ENCODE peak calls at places on chromosome 9, in eight cellular contexts. U is NCI-H774; Z is ecto neural progenitor cell; P is stimulated activated CD4-positive, alpha-beta T cell treated with anti-CD3 and anti-CD28 coated beads, Interleukin-4, amount 100 ng/mL, for 24 hours; E is foreskin melanocyte; A is WERI-Rb-1; W is T-helper 2 cell; H is DMS 273 treated with DMSO at 0.1 percent for 48 hours. I is an unnamed sample.
A peak's percentile ranks its signal among the peaks of the same experiment; 100 is the strongest.

GRCh38 chr9:137494104-137494544 is 35.0 kb upstream of the NSMF start:
- DNase-seq in W (no peak), E (no peak), P (no peak), Z (no peak), A (no peak), H (no peak), U (no peak), I (no peak)

GRCh38 chr9:19232830-19233194 is 2.3 kb downstream of the DENND4C start:
- DNase-seq in H (no peak), E (no peak), Z (no peak), P (peak; percentile 8), W (no peak), A (no peak), U (no peak), I (no peak)

GRCh38 chr9:113446323-113446740 is 17.2 kb upstream of the RGS3 start:
- DNase-seq in U (no peak), E (peak; percentile 40), A (no peak), H (no peak), P (peak; percentile 15), W (no peak), Z (no peak), I (peak; percentile 22)

GRCh38 chr9:17065062-17065461 is 69.8 kb upstream of the CNTLN start:
- DNase-seq in A (no peak), P (no peak), H (no peak), Z (no peak), E (no peak), W (no peak), U (no peak), I (no peak)

GRCh38 chr9:7974335-7975005 is 174.9 kb upstream of the DMAC1 start:
- DNase-seq in A (no peak), P (no peak), Z (no peak), E (no peak), U (peak; percentile 16), W (no peak), H (no peak), I (peak; percentile 52)

GRCh38 chr9:5718296-5719032 is 89.6 kb downstream of the RIC1 start:
- DNase-seq in Z (no peak), A (no peak), P (no peak), W (no peak), U (no peak), H (no peak), E (no peak), I (no peak)

GRCh38 chr9:16521868-16522381 is 348.5 kb downstream of the BNC2 start:
- DNase-seq in Z (no peak), W (no peak), U (no peak), H (no peak), P (no peak), E (peak; percentile 99), A (no peak), I (no peak)

GRCh38 chr9:84393266-84393905 is 52.8 kb upstream of the SLC28A3 start:
- DNase-seq in E (no peak), A (no peak), Z (no peak), U (no peak), P (no peak), W (no peak), H (no peak), I (no peak)

GRCh38 chr9:1910269-1910811 is 104.8 kb upstream of the SMARCA2 start:
- DNase-seq in W (no peak), Z (no peak), H (no peak), E (no peak), A (no peak), U (no peak), P (no peak), I (no peak)

GRCh38 chr9:126519660-126520425 is 93.9 kb upstream of the LMX1B start:
- DNase-seq in E (no peak), Z (peak; percentile 52), P (peak; percentile 19), A (no peak), W (no peak), U (no peak), H (no peak), I (peak; percentile 76)

GRCh38 chr9:6277417-6277816 is 50.8 kb upstream of the TPD52L3 start:
- DNase-seq in Z (no peak), E (no peak), P (no peak), U (no peak), W (no peak), A (no peak), H (no peak), I (no peak)

GRCh38 chr9:6024035-6024554 is 8.7 kb upstream of the RANBP6 start:
- DNase-seq in P (peak; percentile 12), A (peak; percentile 34), E (no peak), H (no peak), Z (no peak), U (peak; percentile 33), W (peak; percentile 10), I (no peak)

GRCh38 chr9:113941056-113941455 is 64.9 kb downstream of the ZNF618 start:
- DNase-seq in P (no peak), Z (no peak), A (no peak), E (no peak), W (no peak), U (no peak), H (no peak), I (no peak)

GRCh38 chr9:5938449-5938848 is 47.8 kb downstream of the MLANA start:
- DNase-seq in U (no peak), W (no peak), E (no peak), Z (no peak), H (no peak), A (no peak), P (no peak), I (no peak)

GRCh38 chr9:72476617-72477375 is 44.6 kb upstream of the TMC1 start:
- DNase-seq in A (no peak), W (no peak), U (no peak), P (peak; percentile 63), E (no peak), Z (no peak), H (no peak), I (peak; percentile 9)

GRCh38 chr9:104539275-104539674 is 2.6 kb upstream of the OR13C3 start:
- DNase-seq in W (no peak), E (no peak), A (no peak), Z (no peak), H (no peak), P (no peak), U (no peak), I (no peak)

GRCh38 chr9:99011161-99011709 is 67.5 kb downstream of the COL15A1 start:
- DNase-seq in P (no peak), H (no peak), U (no peak), A (no peak), Z (no peak), W (no peak), E (peak; percentile 29), I (no peak)

GRCh38 chr9:98264510-98264909 is 9.1 kb upstream of the TBC1D2 start:
- DNase-seq in H (no peak), E (no peak), Z (no peak), W (no peak), U (no peak), A (no peak), P (no peak), I (no peak)

GRCh38 chr9:121073038-121073437 is 1.7 kb upstream of the CNTRL start:
- DNase-seq in E (no peak), P (no peak), A (no peak), U (no peak), W (no peak), H (no peak), Z (no peak), I (no peak)

GRCh38 chr9:90915693-90916092 is 114.1 kb downstream of the SYK start:
- DNase-seq in A (peak; percentile 75), Z (no peak), E (no peak), H (no peak), P (peak; percentile 37), U (no peak), W (no peak), I (peak; percentile 11)

GRCh38 chr9:132547976-132548730 is 34.3 kb upstream of the BARHL1 start:
- DNase-seq in W (no peak), H (no peak), U (no peak), Z (no peak), E (no peak), A (no peak), P (no peak), I (no peak)

GRCh38 chr9:114504341-114505186 is 709 bp downstream of the WHRN start:
- DNase-seq in U (no peak), P (peak; percentile 33), E (no peak), H (no peak), A (peak; percentile 84), Z (peak; percentile 82), W (peak; percentile 21), I (peak; percentile 72)

GRCh38 chr9:124054671-124055212 is 43.2 kb downstream of the LHX2 start:
- DNase-seq in Z (no peak), W (no peak), P (peak; percentile 28), U (no peak), E (peak; percentile 98), A (no peak), H (no peak), I (peak; percentile 71)

GRCh38 chr9:95552814-95553546 is 36.2 kb upstream of the PTCH1 start:
- DNase-seq in E (no peak), W (no peak), Z (peak; percentile 68), H (no peak), A (no peak), P (peak; percentile 12), U (no peak), I (no peak)

GRCh38 chr9:92949266-92949982 is 2.1 kb downstream of the FGD3 start:
- DNase-seq in Z (no peak), A (no peak), P (no peak), W (no peak), U (no peak), E (no peak), H (no peak), I (no peak)

GRCh38 chr9:111842313-111842712 is 47.6 kb upstream of the SHOC1 start:
- DNase-seq in A (no peak), E (no peak), Z (no peak), P (no peak), W (no peak), H (no peak), U (no peak), I (no peak)

GRCh38 chr9:117723986-117724654 is 19.9 kb downstream of the TLR4 start:
- DNase-seq in E (no peak), A (no peak), U (no peak), Z (no peak), W (no peak), P (no peak), H (no peak), I (no peak)

GRCh38 chr9:111605041-111605559 is 5.7 kb upstream of the PTGR1 start:
- DNase-seq in A (no peak), W (no peak), E (no peak), P (no peak), U (no peak), Z (no peak), H (no peak), I (no peak)

GRCh38 chr9:84755375-84755774 is 85.8 kb downstream of the NTRK2 start:
- DNase-seq in Z (no peak), W (no peak), A (no peak), P (no peak), H (no peak), E (no peak), U (no peak), I (no peak)

GRCh38 chr9:131801811-131802210 is 61.9 kb upstream of the RAPGEF1 start:
- DNase-seq in P (no peak), Z (no peak), A (no peak), W (no peak), U (no peak), E (no peak), H (no peak), I (no peak)

GRCh38 chr9:34185778-34186551 is 7.1 kb downstream of the UBAP1 start:
- DNase-seq in H (no peak), A (no peak), U (peak; percentile 78), E (peak; percentile 78), W (no peak), Z (no peak), P (peak; percentile 31), I (no peak)

GRCh38 chr9:32968101-32969011 is 33.1 kb downstream of the APTX start:
- DNase-seq in H (peak; percentile 7), U (peak; percentile 24), A (peak; percentile 32), E (peak; percentile 45), Z (no peak), W (peak; percentile 27), P (peak; percentile 57), I (peak; percentile 43)

GRCh38 chr9:13956107-13956506 is 357.8 kb downstream of the NFIB start:
- DNase-seq in A (no peak), U (no peak), W (no peak), P (no peak), H (no peak), Z (no peak), E (peak; percentile 54), I (no peak)

GRCh38 chr9:92971121-92971520 is 23.8 kb downstream of the FGD3 start:
- DNase-seq in U (no peak), W (no peak), A (no peak), H (no peak), E (no peak), Z (no peak), P (peak; percentile 2), I (no peak)

I was measured in stimulated activated effector memory CD8-positive, alpha-beta T cell treated with anti-CD3 and anti-CD28 coated beads, Interleukin-12 subunit alpha, Interleukin-12 subunit beta, amount 100 ng/mL, for 72 hours.